ENCODE peak calls at places on chromosomes 5 and 9, in nine cellular contexts. S is esophagus muscularis mucosa; F is endothelial cell of umbilical vein; B is PC-3; C is lower lobe of right lung; O is MG63; J is CD4-positive, CD25-positive, alpha-beta regulatory T cell; E is skeletal muscle cell; V is heart left ventricle. M is an unnamed sample.

GRCh38 chr9:27478322-27478721 is 45.8 kb upstream of the IFNK start:
- DNase-seq in S (no peak), F (no peak), B (no peak), C (no peak), O (no peak), J (no peak), E (no peak), V (no peak), M (no peak)

GRCh38 chr9:133254471-133254870 is 20.5 kb downstream of the ABO start:
- DNase-seq in S (no peak), F (no peak), B (no peak), C (no peak), O (no peak), J (no peak), E (no peak), V (no peak), M (no peak)

GRCh38 chr5:86971034-86971511 is 296.6 kb upstream of the RASA1 start:
- DNase-seq in S (no peak), F (peak; percentile 12), B (peak; percentile 68), C (no peak), O (no peak), J (peak; percentile 35), E (no peak), V (no peak), M (peak; percentile 38)

GRCh38 chr9:89786650-89787049 is 181.8 kb downstream of the GADD45G start:
- DNase-seq in S (no peak), F (peak; percentile 46), B (no peak), C (no peak), O (no peak), J (no peak), E (no peak), V (no peak), M (no peak)

GRCh38 chr9:69265891-69266290 is 59.1 kb upstream of the ENTREP1 start:
- DNase-seq in S (no peak), F (no peak), B (peak; percentile 6), C (no peak), O (no peak), J (no peak), E (no peak), V (no peak), M (peak; percentile 10)

GRCh38 chr5:42423285-42424152 is at the start of gene GHR:
- DNase-seq in S (peak; percentile 94), F (peak; percentile 89), B (peak; percentile 94), C (peak; percentile 79), O (peak; percentile 85), J (peak; percentile 27), E (peak; percentile 81), V (peak; percentile 84), M (peak; percentile 95)

GRCh38 chr9:114364123-114364522 is 23.7 kb downstream of the AKNA start:
- DNase-seq in S (no peak), F (no peak), B (peak; percentile 78), C (no peak), O (no peak), J (no peak), E (peak; percentile 78), V (no peak), M (peak; percentile 81)

GRCh38 chr9:127916665-127917581 is at the start of gene ST6GALNAC4:
- DNase-seq in S (peak; percentile 99), F (peak; percentile 89), B (peak; percentile 82), C (peak; percentile 96), O (peak; percentile 89), J (peak; percentile 92), E (peak; percentile 61), V (peak; percentile 95), M (peak; percentile 90)

GRCh38 chr9:93677641-93678136 is 101.3 kb downstream of the PHF2 start:
- DNase-seq in S (peak; percentile 79), F (no peak), B (no peak), C (peak; percentile 34), O (no peak), J (no peak), E (no peak), V (peak; percentile 14), M (no peak)

GRCh38 chr9:135521608-135522095 is 412 bp downstream of the LCN1 start:
- DNase-seq in S (no peak), F (no peak), B (no peak), C (no peak), O (no peak), J (no peak), E (no peak), V (no peak), M (no peak)

GRCh38 chr5:77353251-77353650 is 138.9 kb downstream of the WDR41 start:
- DNase-seq in S (no peak), F (no peak), B (no peak), C (no peak), O (no peak), J (no peak), E (no peak), V (no peak), M (no peak)

GRCh38 chr9:10612649-10613398 is at the start of gene PTPRD:
- DNase-seq in S (no peak), F (no peak), B (peak; percentile 77), C (peak; percentile 74), O (peak; percentile 53), J (peak; percentile 28), E (no peak), V (no peak), M (no peak)

GRCh38 chr9:10614201-10614870 is 1.5 kb upstream of the PTPRD start:
- DNase-seq in S (no peak), F (no peak), B (peak; percentile 3), C (no peak), O (no peak), J (no peak), E (no peak), V (no peak), M (no peak)

DNA sequence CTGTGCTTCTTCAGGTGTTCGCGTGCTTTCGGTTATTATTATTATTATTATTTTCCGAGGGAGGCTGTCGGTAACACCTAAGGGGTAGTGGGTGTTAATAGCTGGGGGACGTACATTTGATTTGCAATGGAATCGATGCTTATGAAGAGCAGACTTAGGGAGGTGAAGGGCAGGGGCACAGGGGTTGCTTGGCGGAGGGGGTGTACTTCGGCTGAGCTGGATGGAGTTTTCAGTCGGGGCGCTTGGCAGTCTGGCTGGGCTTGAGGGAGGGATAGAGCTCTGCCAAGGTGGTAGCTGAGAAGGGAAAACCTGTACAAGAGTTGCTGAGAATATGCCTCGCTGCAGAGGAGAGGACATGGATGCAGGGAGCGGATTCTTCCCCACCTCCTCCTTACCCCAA is 611 bp upstream of the PTPRD start:
- DNase-seq in S (no peak), F (no peak), B (no peak), C (no peak), O (no peak), J (no peak), E (no peak), V (no peak), M (no peak)
- H3K4me3 ChIP-seq in S (peak overlapping the region; percentile 55), F (no peak overlapping the region), B (peak overlapping the region; percentile 67), C (peak overlapping the region; percentile 49), O (no peak overlapping the region), J (no peak overlapping the region), E (peak overlapping the region; percentile 50), V (no peak overlapping the region), M (no peak overlapping the region)

DNA sequence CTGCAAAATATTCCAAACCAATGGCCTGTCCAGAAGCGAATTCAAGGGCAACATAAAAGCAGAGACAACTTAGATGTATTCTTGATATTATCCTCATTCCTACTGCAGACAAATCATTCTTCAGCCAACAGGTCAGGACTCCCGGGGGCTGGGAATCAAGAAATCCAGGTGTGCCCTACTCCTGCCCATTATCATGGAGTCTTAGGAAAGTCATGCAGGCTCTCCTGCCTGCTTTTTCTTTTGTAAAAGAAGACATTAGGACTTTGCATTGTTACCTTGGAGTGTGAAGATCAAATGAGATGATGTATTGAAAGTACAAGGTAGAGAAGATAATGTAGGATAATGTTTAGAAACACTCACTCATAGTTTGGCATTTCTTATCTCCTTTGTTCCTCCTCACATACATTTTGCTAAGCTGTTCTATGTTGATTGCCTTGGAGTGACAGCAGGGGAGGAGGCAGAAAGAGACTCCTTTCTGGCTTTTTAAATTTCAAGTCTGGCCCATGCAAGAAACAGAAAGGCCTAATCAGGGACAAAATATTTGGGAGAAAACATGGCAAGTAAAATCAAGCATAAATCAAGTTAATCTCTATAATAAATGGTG is 113.8 kb downstream of the SV2C start:
- DNase-seq in S (no peak), F (no peak), B (no peak), C (no peak), O (no peak), J (no peak), E (no peak), V (no peak), M (no peak)
- H3K4me3 ChIP-seq in S (no peak overlapping the region), F (no peak overlapping the region), B (no peak overlapping the region), C (no peak overlapping the region), O (no peak overlapping the region), J (no peak overlapping the region), E (no peak overlapping the region), V (no peak overlapping the region), M (no peak overlapping the region)

GRCh38 chr9:101737705-101738565 is 512 bp downstream of the GRIN3A start:
- DNase-seq in S (no peak), F (no peak), B (no peak), C (peak; percentile 30), O (peak; percentile 56), J (no peak), E (no peak), V (no peak), M (no peak)

GRCh38 chr9:101738566-101739183 is at the start of gene GRIN3A:
- DNase-seq in S (no peak), F (no peak), B (no peak), C (peak; percentile 37), O (peak; percentile 53), J (no peak), E (no peak), V (no peak), M (no peak)

GRCh38 chr9:101739311-101739710 is 864 bp upstream of the GRIN3A start:
- DNase-seq in S (no peak), F (no peak), B (no peak), C (no peak), O (no peak), J (no peak), E (no peak), V (no peak), M (no peak)

GRCh38 chr9:101736723-101737122 is 1.7 kb downstream of the GRIN3A start:
- DNase-seq in S (no peak), F (no peak), B (peak; percentile 13), C (no peak), O (no peak), J (no peak), E (no peak), V (no peak), M (no peak)

GRCh38 chr9:101737165-101737704 is 1.2 kb downstream of the GRIN3A start:
- DNase-seq in S (no peak), F (no peak), B (no peak), C (peak; percentile 29), O (no peak), J (no peak), E (no peak), V (no peak), M (no peak)
- H3K4me3 ChIP-seq in S (peak overlapping the region; percentile 49), F (no peak overlapping the region), B (no peak overlapping the region), C (no peak overlapping the region), O (no peak overlapping the region), J (no peak overlapping the region), E (no peak overlapping the region), V (peak overlapping the region; percentile 47), M (no peak overlapping the region)

DNA sequence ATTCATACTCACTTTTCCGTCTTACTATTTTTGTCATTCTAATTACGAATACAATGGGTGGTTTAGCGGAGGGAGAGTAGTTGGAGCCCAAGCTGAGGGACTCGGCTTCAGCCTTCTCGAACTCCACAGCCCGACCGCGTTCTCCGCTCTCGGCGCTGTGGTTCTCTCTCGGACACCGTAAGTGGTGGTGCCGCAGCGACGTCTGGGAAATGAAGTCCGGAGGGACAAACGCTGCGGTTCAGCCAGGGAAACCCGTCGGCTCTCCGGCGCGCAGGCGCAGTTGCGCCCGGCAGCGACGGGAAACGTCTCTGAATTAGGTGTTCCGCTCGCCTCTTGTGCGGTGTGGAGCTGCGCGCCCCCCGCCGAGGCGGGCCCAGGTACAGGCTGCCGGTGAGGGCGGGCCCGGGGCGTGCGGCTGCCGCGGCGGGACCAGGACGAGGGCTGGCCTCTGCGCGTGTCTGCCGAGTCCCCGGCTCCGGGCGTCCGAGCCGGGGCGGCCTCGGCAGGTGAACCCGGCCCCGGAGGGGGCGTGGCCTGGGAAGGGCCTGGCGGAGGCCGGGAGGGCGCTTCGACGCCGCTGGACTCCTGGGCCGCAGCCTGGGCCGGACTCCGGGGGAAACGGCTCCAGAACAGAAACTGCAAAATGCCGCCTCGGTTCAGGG is at the start of gene ZNF879:
- DNase-seq in S (peak; percentile 98), F (peak; percentile 96), B (peak; percentile 77), C (peak; percentile 96), O (peak; percentile 98), J (peak; percentile 95), E (peak; percentile 81), V (peak; percentile 95), M (peak; percentile 98)
- H3K4me3 ChIP-seq in S (peak within 1 kb of the TSS; percentile 80), F (peak within 1 kb of the TSS; percentile 77), B (peak within 1 kb of the TSS; percentile 65), C (peak within 1 kb of the TSS; percentile 78), O (peak within 1 kb of the TSS; percentile 59), J (peak within 1 kb of the TSS; percentile 87), E (peak within 1 kb of the TSS; percentile 65), V (peak within 1 kb of the TSS; percentile 71), M (peak within 1 kb of the TSS; percentile 75)